ENCODE peak calls at places on chromosomes 11 and 22, in six cellular contexts. U is vagina, L is lung, Y is cardiac muscle cell, W is fibroblast of lung, M is lower leg skin. E is an unnamed sample.

GRCh38 chr11:95092549-95093324 is 3.1 kb downstream of the ENDOD1 start:
- DNase-seq in L (no peak), U (no peak), M (no peak), W (peak), Y (peak), E (peak)

GRCh38 chr11:125416993-125417935 is 78.8 kb downstream of the FEZ1 start:
- DNase-seq in L (no peak), W (no peak), Y (no peak), U (no peak), M (no peak), E (no peak)

GRCh38 chr22:33006220-33006954 is 51.8 kb downstream of the SYN3 start:
- DNase-seq in M (peak), Y (no peak), U (no peak), W (no peak), L (no peak), E (no peak)

GRCh38 chr11:70666336-70666735 is 268.0 kb downstream of the CTTN start:
- DNase-seq in Y (no peak), W (no peak), L (no peak), U (no peak), M (no peak), E (no peak)

GRCh38 chr11:59207988-59208432 is 4.7 kb downstream of the MPEG1 start:
- DNase-seq in U (no peak), Y (peak), M (no peak), W (peak), L (no peak), E (peak)

GRCh38 chr11:90916706-90917105 is 693.9 kb upstream of the CHORDC1 start:
- DNase-seq in M (no peak), Y (no peak), U (no peak), L (no peak), W (no peak), E (no peak)

GRCh38 chr11:17457361-17458104 is 19.1 kb downstream of the ABCC8 start:
- DNase-seq in W (no peak), L (no peak), U (no peak), M (no peak), Y (no peak), E (no peak)

GRCh38 chr11:70482529-70482917 is 84.2 kb downstream of the CTTN start:
- DNase-seq in L (no peak), U (no peak), Y (peak), W (no peak), M (no peak), E (no peak)

GRCh38 chr11:67499808-67500793 is 5.1 kb downstream of the PITPNM1 start:
- DNase-seq in W (no peak), L (no peak), U (no peak), M (no peak), Y (no peak), E (no peak)

GRCh38 chr11:110337570-110338193 is 41.3 kb upstream of the RDX start:
- DNase-seq in M (no peak), U (no peak), Y (no peak), W (no peak), L (no peak), E (peak)

GRCh38 chr22:42932197-42932519 is 75.1 kb upstream of the ARFGAP3 start:
- DNase-seq in L (no peak), Y (no peak), M (no peak), U (no peak), W (no peak), E (no peak)

DNA sequence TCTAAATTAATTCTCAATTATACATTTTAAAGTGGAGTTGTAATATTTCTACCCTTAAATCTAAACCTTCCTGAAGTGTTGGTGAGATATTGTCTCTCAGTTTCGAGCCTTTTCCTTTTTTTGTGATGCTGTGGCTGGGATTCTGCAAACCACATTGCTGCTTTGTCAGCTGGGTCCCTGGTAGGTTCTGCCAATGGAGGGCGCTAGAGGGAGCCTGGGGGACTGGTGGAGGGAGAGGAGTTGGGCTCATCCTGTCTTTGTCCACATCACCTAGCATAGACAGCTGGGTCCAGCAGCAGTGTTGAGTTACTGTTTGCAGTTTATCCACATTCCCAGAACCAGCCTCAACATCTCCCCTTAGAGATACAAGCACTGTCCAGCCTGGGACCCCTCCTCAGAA is 41.0 kb downstream of the TRAF6 start:
- DNase-seq in W (no peak), Y (no peak), L (no peak), M (no peak), U (no peak), E (no peak)
- TF ChIP-seq CTCF in W (peak), Y (peak), L (no peak), M (no peak), U (no peak), E (peak)

GRCh38 chr11:64875369-64876225 is 2.8 kb downstream of the EHD1 start:
- DNase-seq in U (no peak), W (no peak), Y (no peak), M (no peak), L (no peak), E (no peak)
- H3K4me3 ChIP-seq in U (peak), W (peak), Y (no peak), M (no peak), L (no peak), E (peak)

GRCh38 chr11:12388939-12389670 is 11.7 kb downstream of the PARVA start:
- DNase-seq in L (no peak), U (no peak), M (no peak), W (no peak), Y (no peak), E (no peak)

GRCh38 chr11:12386745-12387144 is 9.4 kb downstream of the PARVA start:
- DNase-seq in Y (no peak), M (no peak), L (no peak), W (no peak), U (no peak), E (no peak)

GRCh38 chr11:12386309-12386708 is 8.9 kb downstream of the PARVA start:
- DNase-seq in Y (no peak), L (no peak), U (no peak), M (no peak), W (no peak), E (no peak)

GRCh38 chr11:12389676-12390075 is 12.3 kb downstream of the PARVA start:
- DNase-seq in M (no peak), Y (no peak), U (no peak), W (no peak), L (no peak), E (no peak)

GRCh38 chr11:12388171-12388570 is 10.8 kb downstream of the PARVA start:
- DNase-seq in M (no peak), Y (no peak), W (no peak), U (no peak), L (no peak), E (peak)
- TF ChIP-seq CTCF in M (no peak), Y (no peak), W (no peak), U (no peak), L (no peak), E (no peak)

DNA sequence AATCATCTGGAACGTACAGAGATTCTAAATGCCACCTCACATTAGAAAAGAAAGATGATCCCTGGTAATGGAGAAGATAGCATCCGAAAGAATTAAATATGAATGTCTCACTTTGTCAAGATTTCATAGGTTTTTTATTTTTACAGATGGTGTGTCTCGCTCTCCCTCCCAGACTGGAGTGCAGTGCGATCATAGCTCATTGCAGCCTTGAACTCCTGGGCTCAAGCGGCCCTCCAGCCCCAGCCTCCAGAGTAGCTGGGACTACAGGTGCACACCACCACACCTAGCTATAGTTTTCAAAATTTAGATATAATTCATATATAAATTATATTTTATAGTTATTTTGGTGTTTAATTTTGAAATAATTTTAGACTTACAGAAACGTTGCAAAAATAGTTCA is 16.7 kb upstream of the SMTN start:
- DNase-seq in M (no peak), L (no peak), Y (no peak), U (no peak), W (no peak), E (no peak)
- H3K4me3 ChIP-seq in M (no peak), L (no peak), Y (no peak), U (no peak), W (no peak), E (no peak)

GRCh38 chr11:72702842-72703241 is 28.6 kb upstream of the PDE2A start:
- DNase-seq in Y (no peak), L (no peak), M (no peak), W (no peak), U (no peak), E (no peak)

GRCh38 chr11:72705442-72706365 is 31.5 kb upstream of the PDE2A start:
- DNase-seq in L (no peak), M (no peak), U (no peak), W (no peak), Y (no peak), E (no peak)

GRCh38 chr11:72704783-72705287 is 30.6 kb upstream of the PDE2A start:
- DNase-seq in W (no peak), U (no peak), Y (no peak), M (no peak), L (no peak), E (no peak)

GRCh38 chr11:72703281-72704008 is 29.2 kb upstream of the PDE2A start:
- DNase-seq in L (no peak), U (no peak), Y (no peak), M (no peak), W (peak), E (peak)

GRCh38 chr11:72704028-72704782 is 30.0 kb upstream of the PDE2A start:
- DNase-seq in M (no peak), Y (no peak), W (no peak), U (no peak), L (no peak), E (no peak)
- TF ChIP-seq CTCF in M (no peak), Y (peak), W (no peak), U (no peak), L (no peak), E (no peak)

GRCh38 chr22:46846154-46846831 is 83.8 kb downstream of the TBC1D22A start:
- DNase-seq in M (peak), U (no peak), Y (no peak), L (no peak), W (no peak), E (peak)

GRCh38 chr22:46846832-46847355 is 84.4 kb downstream of the TBC1D22A start:
- DNase-seq in M (peak), U (no peak), Y (no peak), L (peak), W (no peak), E (no peak)

GRCh38 chr22:46843691-46844297 is 81.3 kb downstream of the TBC1D22A start:
- DNase-seq in U (no peak), Y (no peak), M (peak), W (peak), L (peak), E (peak)

GRCh38 chr22:46844606-46845210 is 82.3 kb downstream of the TBC1D22A start:
- DNase-seq in W (no peak), L (no peak), Y (no peak), U (no peak), M (peak), E (no peak)

DNA sequence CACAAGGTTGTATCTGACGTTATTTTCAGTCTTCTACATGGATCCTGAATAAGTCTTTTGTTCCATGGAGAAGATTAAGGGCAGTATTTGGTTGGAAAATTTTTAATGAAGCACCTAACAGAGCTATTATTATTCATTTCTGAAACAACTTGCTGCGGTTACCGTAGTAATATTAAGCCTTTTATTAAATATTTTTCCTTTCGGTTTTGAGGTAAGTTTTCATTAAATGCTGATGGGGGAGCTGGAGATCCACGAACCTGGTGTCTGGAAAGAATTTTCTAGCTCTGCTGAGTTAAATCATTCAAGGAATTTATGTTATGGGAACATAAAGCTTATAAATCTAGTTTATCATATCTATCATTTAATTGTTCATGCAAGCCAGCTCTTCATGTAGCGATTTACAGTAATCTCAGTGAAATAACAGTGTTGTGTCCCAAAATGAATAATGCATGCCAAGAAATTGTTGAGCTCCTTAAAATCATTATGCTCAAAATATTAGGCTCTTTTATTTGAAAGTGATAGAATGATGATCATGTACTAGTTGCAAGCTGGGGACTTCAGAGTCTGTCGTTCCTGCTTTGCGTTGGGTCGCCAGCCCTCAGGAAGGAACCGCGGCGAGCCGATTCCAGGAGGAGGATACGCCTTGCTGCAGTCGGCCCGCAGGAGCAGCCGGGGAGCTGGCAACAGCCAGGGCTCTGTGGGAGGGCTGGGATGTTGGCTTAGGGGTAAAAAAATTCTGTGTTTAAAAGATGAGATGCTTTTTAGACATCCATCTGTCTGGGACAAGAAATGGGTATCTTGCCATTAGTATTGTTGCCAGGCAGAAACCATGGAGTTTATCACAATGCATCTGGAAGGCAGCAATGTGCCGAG is 83.1 kb downstream of the TBC1D22A start:
- DNase-seq in U (no peak), L (no peak), Y (no peak), M (peak), W (peak), E (peak)
- H3K4me3 ChIP-seq in U (no peak), L (no peak), Y (no peak), M (no peak), W (peak), E (no peak)

DNA sequence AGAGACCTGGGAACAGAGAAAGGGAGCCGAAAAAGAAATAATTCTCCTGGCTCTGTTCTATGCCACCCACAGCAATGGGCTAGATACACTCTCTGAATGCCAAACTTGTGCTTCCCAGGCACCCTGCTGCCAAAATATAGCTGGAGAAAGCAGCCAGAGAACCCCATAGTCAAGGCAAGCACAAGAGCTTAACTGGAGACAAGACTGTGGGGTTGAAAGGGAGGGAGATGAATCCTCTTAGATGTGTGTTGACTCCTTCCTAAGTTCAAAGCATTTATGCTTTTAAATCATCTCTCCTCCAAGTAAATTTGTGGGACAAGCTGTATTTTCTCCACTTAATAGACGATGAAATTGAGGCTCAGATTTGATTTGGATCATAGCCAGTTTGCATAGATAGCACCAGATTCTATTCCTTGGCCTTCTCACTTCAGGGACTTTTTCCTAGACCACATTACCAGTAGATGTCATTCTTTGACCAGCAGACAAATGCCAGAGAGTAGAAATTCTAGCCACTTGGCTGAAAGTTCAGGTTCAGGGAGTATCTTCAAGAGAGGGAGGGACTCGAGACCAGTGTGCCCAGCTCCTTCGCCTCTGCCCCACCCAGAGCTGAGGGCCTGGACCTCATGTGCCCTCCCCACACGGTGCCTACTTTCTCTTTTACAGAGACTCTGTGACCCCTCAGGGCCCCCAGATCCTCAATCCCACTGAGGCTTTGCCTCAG is 16.6 kb upstream of the ETS1 start:
- DNase-seq in U (no peak), M (no peak), Y (no peak), W (no peak), L (no peak), E (no peak)
- TF ChIP-seq CTCF in U (no peak), M (no peak), Y (no peak), W (no peak), L (no peak), E (no peak)

GRCh38 chr22:37453696-37454095 is 26.4 kb upstream of the ELFN2 start:
- DNase-seq in M (no peak), W (no peak), Y (no peak), U (no peak), L (no peak), E (no peak)
- H3K4me3 ChIP-seq in M (no peak), W (no peak), Y (no peak), U (no peak), L (no peak), E (no peak)

GRCh38 chr11:134532921-134533421 is 120.9 kb upstream of the B3GAT1 start:
- DNase-seq in U (no peak), M (no peak), W (no peak), L (no peak), Y (no peak), E (no peak)
- TF ChIP-seq CTCF in U (no peak), M (no peak), W (no peak), L (no peak), Y (no peak), E (no peak)

DNA sequence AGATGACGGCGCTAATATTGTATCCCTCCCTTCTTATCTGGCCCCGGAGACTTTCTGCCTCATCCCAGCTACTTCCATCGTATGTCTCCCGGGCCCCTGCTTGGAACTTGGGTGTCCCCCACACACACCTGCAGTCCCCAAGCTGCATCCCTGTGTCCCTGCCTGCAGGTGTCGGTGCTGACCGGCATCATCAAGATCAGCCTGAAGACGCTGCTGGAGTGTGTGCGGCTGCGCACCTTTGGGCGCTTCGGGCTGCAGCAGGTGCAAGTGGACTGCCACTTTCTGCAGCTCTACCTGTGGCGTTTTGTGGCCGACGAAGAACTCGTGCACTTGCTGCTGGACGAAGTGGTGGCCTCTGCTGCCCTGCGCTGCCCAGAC is 524 bp upstream of the TM7SF2 start:
- DNase-seq in Y (no peak), M (no peak), L (no peak), U (no peak), W (no peak), E (no peak)
- H3K4me3 ChIP-seq in Y (no peak), M (no peak), L (no peak), U (no peak), W (no peak), E (no peak)

E was measured in foreskin fibroblast.